ENCODE peak calls at places on chromosomes 4 and X, in six cellular contexts. U is fibroblast of pulmonary artery, V is esophagus muscularis mucosa, F is spleen, Q is sigmoid colon, H is tibial nerve. O is an unnamed sample.

GRCh38 chr4:180665994-180666818 is 1577.0 kb upstream of the TENM3 start:
- DNase-seq in U (peak), V (no peak), F (no peak), Q (no peak), H (no peak), O (peak)

GRCh38 chr4:140811429-140811828 is 55.2 kb upstream of the TBC1D9 start:
- DNase-seq in U (no peak), V (no peak), F (no peak), Q (no peak), H (no peak), O (no peak)

GRCh38 chr4:35689866-35690265 is 554.4 kb downstream of the ARAP2 start:
- DNase-seq in U (no peak), V (no peak), F (no peak), Q (no peak), H (no peak), O (peak)

GRCh38 chr4:150217192-150217591 is 138.9 kb downstream of the DCLK2 start:
- DNase-seq in U (peak), V (no peak), F (no peak), Q (no peak), H (no peak), O (peak)

GRCh38 chr4:162162672-162163071 is 1.1 kb downstream of the FSTL5 start:
- DNase-seq in U (no peak), V (no peak), F (no peak), Q (no peak), H (no peak), O (no peak)

GRCh38 chr4:5772528-5773270 is 61.7 kb downstream of the EVC start:
- DNase-seq in U (no peak), V (no peak), F (no peak), Q (peak), H (no peak), O (no peak)

GRCh38 chr4:76923619-76924357 is 25.8 kb upstream of the SEPTIN11 start:
- DNase-seq in U (no peak), V (no peak), F (no peak), Q (no peak), H (no peak), O (no peak)

GRCh38 chrX:112865464-112866025 is 24.9 kb upstream of the AMOT start:
- DNase-seq in U (no peak), V (no peak), F (no peak), Q (no peak), H (no peak), O (no peak)

GRCh38 chr4:17619416-17620105 is 5.1 kb downstream of the MED28 start:
- DNase-seq in U (peak), V (no peak), F (no peak), Q (no peak), H (no peak), O (no peak)

GRCh38 chr4:144820706-144821105 is 174.8 kb downstream of the HHIP start:
- DNase-seq in U (peak), V (no peak), F (no peak), Q (no peak), H (no peak), O (no peak)

GRCh38 chr4:158799013-158799770 is 30.4 kb downstream of the FNIP2 start:
- DNase-seq in U (no peak), V (no peak), F (no peak), Q (no peak), H (no peak), O (no peak)

GRCh38 chr4:109411964-109412363 is 21.7 kb upstream of the SEC24B start:
- DNase-seq in U (peak), V (no peak), F (no peak), Q (no peak), H (no peak), O (peak)

GRCh38 chrX:101449279-101449678 is 36.0 kb upstream of the ARMCX4 start:
- DNase-seq in U (no peak), V (no peak), F (no peak), Q (no peak), H (no peak), O (no peak)

GRCh38 chr4:15786743-15787142 is 8.6 kb downstream of the CD38 start:
- DNase-seq in U (no peak), V (peak), F (no peak), Q (no peak), H (no peak), O (no peak)

GRCh38 chr4:10806993-10807645 is 122.6 kb upstream of the CLNK start:
- DNase-seq in U (no peak), V (no peak), F (no peak), Q (no peak), H (no peak), O (no peak)

GRCh38 chr4:102678695-102679335 is 82.0 kb downstream of the MANBA start:
- DNase-seq in U (no peak), V (no peak), F (no peak), Q (no peak), H (no peak), O (peak)

GRCh38 chr4:6969826-6970800 is 60.5 kb downstream of the TBC1D14 start:
- DNase-seq in U (no peak), V (peak), F (peak), Q (no peak), H (no peak), O (no peak)

GRCh38 chr4:89765966-89766365 is 71.0 kb downstream of the SNCA start:
- DNase-seq in U (peak), V (no peak), F (no peak), Q (no peak), H (no peak), O (peak)

GRCh38 chr4:39758176-39758575 is 60.2 kb downstream of the UBE2K start:
- DNase-seq in U (no peak), V (no peak), F (no peak), Q (no peak), H (no peak), O (no peak)

GRCh38 chr4:39756159-39756558 is 58.2 kb downstream of the UBE2K start:
- DNase-seq in U (no peak), V (no peak), F (no peak), Q (no peak), H (no peak), O (no peak)

GRCh38 chr4:39750216-39750615 is 52.3 kb downstream of the UBE2K start:
- DNase-seq in U (peak), V (no peak), F (no peak), Q (no peak), H (no peak), O (peak)

GRCh38 chr4:39759569-39759968 is 61.6 kb downstream of the UBE2K start:
- DNase-seq in U (no peak), V (no peak), F (no peak), Q (no peak), H (no peak), O (no peak)

DNA sequence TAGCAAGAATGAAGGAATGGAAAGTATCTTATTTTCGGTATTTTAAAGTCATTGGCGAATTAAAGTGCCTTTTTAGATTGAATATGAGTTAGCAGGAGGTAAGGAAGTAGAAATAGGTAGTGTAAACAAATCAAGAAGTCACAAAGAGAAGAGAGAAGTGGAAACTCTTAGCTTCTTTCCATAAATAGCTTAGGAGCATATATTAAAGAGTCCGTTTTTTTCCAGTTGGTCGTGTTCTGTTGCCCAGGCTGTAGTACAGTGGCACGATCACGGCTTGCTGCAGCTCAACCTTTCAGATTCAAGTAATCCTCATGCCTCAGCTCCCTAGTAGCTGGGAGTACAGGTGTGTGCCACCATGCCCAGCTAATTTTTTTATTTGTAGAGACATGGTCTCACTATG is 56.4 kb downstream of the UBE2K start:
- DNase-seq in U (no peak), V (no peak), F (no peak), Q (no peak), H (no peak), O (no peak)
- TF ChIP-seq CTCF in U (no peak), V (no peak), F (no peak), Q (no peak), H (no peak), O (no peak)

DNA sequence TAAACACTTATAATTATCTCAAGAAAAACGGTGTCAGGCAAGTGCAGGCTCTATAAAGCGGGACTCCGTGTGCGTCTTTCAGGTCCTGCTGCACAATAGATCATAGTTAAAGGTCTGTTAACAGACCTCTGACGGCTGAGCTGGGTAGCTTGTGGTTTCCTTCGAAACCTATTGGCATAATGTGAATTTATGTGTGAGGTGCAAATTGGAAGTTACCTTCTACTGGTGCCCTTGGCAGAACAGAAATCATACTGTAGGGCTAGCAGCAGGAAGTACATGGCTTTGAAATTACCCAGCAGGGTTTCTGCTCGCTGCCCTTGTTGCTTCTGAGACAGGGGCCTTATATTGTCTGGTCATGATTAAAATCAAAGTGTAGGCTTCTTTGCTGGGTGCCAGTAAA is 216.4 kb upstream of the HAND2 start:
- DNase-seq in U (no peak), V (no peak), F (no peak), Q (no peak), H (no peak), O (no peak)
- TF ChIP-seq CTCF in U (no peak), V (no peak), F (no peak), Q (no peak), H (no peak), O (no peak)

GRCh38 chr4:114386637-114387233 is 211.9 kb upstream of the UGT8 start:
- DNase-seq in U (peak), V (no peak), F (no peak), Q (no peak), H (no peak), O (peak)
- TF ChIP-seq CTCF in U (peak), V (peak), F (peak), Q (no peak), H (peak), O (peak)

GRCh38 chrX:104270916-104271512 is 16.3 kb upstream of the ESX1 start:
- DNase-seq in U (peak), V (no peak), F (no peak), Q (no peak), H (peak), O (peak)
- TF ChIP-seq CTCF in U (peak), V (peak), F (peak), Q (no peak), H (peak), O (peak)

GRCh38 chr4:165016971-165017370 is 14.8 kb upstream of the TRIM60 start:
- DNase-seq in U (peak), V (no peak), F (no peak), Q (no peak), H (no peak), O (no peak)
- TF ChIP-seq CTCF in U (peak), V (no peak), F (no peak), Q (no peak), H (no peak), O (peak)